ENCODE peak calls at places on chromosomes 5 and 9, in six cellular contexts. N is CD4-positive, alpha-beta T cell; I is cardiac fibroblast; X is epithelial cell of proximal tubule; A is HFFc6; Y is A549. O is an unnamed sample.

GRCh38 chr5:155189981-155190380 is 176.4 kb downstream of the KIF4B start:
- DNase-seq in N (no peak), I (no peak), X (no peak), A (no peak), Y (no peak), O (no peak)

GRCh38 chr5:32687167-32687831 is 23.8 kb upstream of the NPR3 start:
- DNase-seq in N (no peak), I (peak; percentile 74), X (peak; percentile 62), A (no peak), Y (no peak), O (peak; percentile 8)

GRCh38 chr5:24444439-24444838 is 200.3 kb downstream of the CDH10 start:
- DNase-seq in N (no peak), I (no peak), X (no peak), A (no peak), Y (no peak), O (no peak)

GRCh38 chr5:98734646-98735045 is 38.8 kb upstream of the RGMB start:
- DNase-seq in N (no peak), I (no peak), X (no peak), A (no peak), Y (no peak), O (no peak)

GRCh38 chr5:107478068-107478641 is 192.6 kb downstream of the EFNA5 start:
- DNase-seq in N (no peak), I (no peak), X (no peak), A (no peak), Y (no peak), O (no peak)

GRCh38 chr5:142852361-142852760 is 82.2 kb downstream of the ARHGAP26 start:
- DNase-seq in N (no peak), I (no peak), X (no peak), A (no peak), Y (no peak), O (no peak)

GRCh38 chr5:96687812-96688453 is 25.8 kb downstream of the CAST start:
- DNase-seq in N (no peak), I (peak; percentile 78), X (no peak), A (peak; percentile 50), Y (peak; percentile 72), O (peak; percentile 73)

GRCh38 chr5:98794414-98795080 is 21.1 kb downstream of the RGMB start:
- DNase-seq in N (no peak), I (no peak), X (no peak), A (no peak), Y (no peak), O (no peak)

GRCh38 chr9:118223111-118223510 is 518.9 kb downstream of the TLR4 start:
- DNase-seq in N (no peak), I (no peak), X (no peak), A (no peak), Y (no peak), O (no peak)

DNA sequence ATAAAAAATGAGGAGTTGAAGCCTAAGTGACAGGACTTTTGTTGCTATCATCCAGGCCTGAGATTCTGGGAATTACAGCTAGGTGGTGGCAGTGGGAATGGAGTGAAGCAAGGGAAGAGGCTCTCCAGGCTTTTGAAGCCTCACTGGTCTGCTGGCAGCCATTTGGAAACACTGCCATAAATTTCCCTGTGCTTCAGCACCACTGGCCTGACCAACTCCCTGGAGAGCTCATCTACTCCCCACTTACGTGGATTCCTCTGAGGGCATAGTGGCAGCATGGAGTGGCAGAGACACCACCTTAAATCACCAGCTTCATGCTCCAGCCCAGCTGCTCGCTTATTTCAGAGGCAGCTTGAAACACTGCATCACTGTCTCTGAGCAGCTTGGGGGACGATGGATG is 518.2 kb downstream of the TLR4 start:
- DNase-seq in N (no peak), I (no peak), X (peak; percentile 29), A (no peak), Y (peak; percentile 28), O (no peak)
- TF ChIP-seq CTCF in N (no peak), I (no peak), X (peak; percentile 70), A (no peak), Y (no peak), O (no peak)

DNA sequence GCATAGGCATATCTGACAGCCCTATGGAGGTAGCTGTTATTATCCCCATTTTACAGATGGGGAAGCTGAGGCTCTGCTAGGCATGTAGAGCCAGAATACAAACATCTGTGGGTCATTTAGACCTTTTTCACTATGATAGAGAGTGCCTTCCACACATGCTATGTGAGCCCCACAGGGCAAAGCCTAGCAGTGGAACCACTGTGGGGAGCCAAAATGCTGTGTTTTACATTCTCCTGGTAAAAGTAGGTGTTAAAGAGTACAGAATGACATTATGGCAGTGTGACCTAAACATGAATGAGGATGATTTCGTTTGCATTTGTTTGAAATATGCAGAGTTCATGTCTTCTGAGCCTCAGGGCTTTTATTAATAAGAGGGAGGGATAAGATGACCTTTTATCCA is 265.2 kb downstream of the MAST4 start:
- DNase-seq in N (no peak), I (no peak), X (no peak), A (no peak), Y (no peak), O (no peak)
- TF ChIP-seq CTCF in N (no peak), I (no peak), X (no peak), A (no peak), Y (no peak), O (no peak)

GRCh38 chr9:91753711-91754110 is 196.3 kb downstream of the ROR2 start:
- DNase-seq in N (no peak), I (no peak), X (no peak), A (no peak), Y (no peak), O (no peak)

GRCh38 chr9:91746357-91746756 is 203.7 kb downstream of the ROR2 start:
- DNase-seq in N (no peak), I (peak; percentile 35), X (no peak), A (no peak), Y (no peak), O (no peak)

GRCh38 chr9:91746904-91747303 is 203.1 kb downstream of the ROR2 start:
- DNase-seq in N (no peak), I (peak; percentile 74), X (no peak), A (no peak), Y (no peak), O (no peak)

GRCh38 chr9:91751922-91752321 is 198.1 kb downstream of the ROR2 start:
- DNase-seq in N (no peak), I (peak; percentile 67), X (no peak), A (no peak), Y (no peak), O (peak; percentile 33)

GRCh38 chr9:91750343-91750742 is 199.7 kb downstream of the ROR2 start:
- DNase-seq in N (no peak), I (no peak), X (no peak), A (peak; percentile 13), Y (no peak), O (no peak)
- TF ChIP-seq CTCF in N (no peak), I (no peak), X (no peak), A (peak; percentile 25), Y (no peak), O (no peak)

DNA sequence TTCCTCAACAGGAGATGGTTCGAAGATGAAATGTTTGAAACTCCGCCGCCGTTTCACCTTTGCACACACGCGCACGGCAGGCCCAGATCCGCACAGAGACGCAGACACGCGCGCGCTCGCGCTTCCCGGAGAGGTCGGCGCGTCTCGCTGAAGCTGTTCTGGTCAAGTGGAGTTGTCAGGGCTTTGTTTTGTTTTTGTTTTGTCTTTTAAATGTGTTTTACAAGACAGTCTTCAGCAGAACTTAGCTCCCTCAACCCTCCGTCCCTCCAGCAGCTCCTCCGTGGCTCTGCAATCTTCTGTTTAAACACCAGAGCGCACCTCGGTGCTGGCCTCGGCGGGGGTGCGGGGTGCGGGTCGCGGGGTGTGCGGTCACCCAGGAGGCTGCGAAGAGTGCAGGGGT is 5.3 kb upstream of the IRX2 start:
- DNase-seq in N (no peak), I (no peak), X (no peak), A (no peak), Y (no peak), O (no peak)
- TF ChIP-seq CTCF in N (no peak), I (no peak), X (no peak), A (no peak), Y (no peak), O (no peak)

DNA sequence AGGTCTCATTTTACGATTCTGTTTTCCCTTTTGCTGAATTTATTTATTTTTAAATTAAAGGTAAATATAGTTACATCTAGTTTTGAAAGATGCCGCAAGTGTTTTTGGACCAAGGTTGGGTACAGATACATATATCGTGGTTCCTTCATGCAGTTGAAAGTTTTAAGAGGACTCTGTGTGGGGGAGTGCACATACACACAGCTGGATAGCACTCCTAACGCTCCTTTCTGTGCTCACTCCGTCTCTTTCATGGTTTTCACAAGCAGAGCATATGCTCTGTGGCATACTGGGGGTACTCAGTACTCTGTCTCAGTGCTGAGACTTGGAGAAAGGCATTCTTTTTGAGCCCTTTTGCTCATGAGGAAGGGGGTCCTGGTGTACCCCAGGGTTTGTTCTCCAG is 307.5 kb downstream of the DOCK8 start:
- DNase-seq in N (no peak), I (no peak), X (no peak), A (no peak), Y (no peak), O (no peak)
- TF ChIP-seq CTCF in N (no peak), I (no peak), X (no peak), A (no peak), Y (no peak), O (no peak)

DNA sequence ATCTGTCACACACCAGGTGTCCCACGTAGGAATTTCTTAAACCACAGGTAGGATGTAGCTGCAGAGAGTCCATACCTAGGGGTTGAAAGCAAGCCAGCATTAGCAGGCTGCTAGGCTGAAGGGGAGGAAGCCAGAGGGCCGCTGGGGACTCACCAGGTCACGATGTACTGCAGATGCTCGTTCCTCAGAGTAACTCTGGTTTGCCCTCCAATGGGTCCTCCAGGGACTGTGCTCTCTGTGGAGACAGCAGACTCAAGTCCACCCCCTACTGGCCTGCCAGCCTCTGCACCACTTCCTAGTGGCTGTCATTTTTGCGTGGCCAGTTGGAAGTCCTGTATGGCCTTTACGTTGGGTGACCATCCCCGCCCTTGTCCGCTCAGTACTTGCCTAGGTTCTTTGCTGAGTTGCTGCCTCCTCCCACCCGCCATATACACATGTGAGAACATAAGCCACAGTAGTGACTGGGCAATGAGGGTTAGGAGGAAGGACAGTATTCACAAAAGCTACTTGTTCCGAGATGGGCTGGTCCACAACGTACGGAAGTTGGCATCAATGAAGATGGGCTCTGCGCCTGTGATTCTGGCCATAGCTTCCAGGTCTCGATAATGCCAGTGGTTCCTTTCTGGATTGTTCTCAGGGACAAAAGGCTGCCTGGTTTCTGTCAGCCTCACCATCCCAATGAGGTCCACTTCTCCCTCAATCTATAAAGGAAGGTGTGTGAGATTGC is 4.1 kb downstream of the RPL7A start:
- DNase-seq in N (no peak), I (peak; percentile 70), X (no peak), A (peak; percentile 63), Y (peak; percentile 83), O (peak; percentile 49)
- TF ChIP-seq CTCF in N (peak; percentile 16), I (peak; percentile 78), X (peak; percentile 77), A (peak; percentile 79), Y (peak; percentile 56), O (peak; percentile 67)

GRCh38 chr5:43232943-43233833 is 41.2 kb downstream of the NIM1K start:
- DNase-seq in N (no peak), I (no peak), X (no peak), A (no peak), Y (no peak), O (no peak)

GRCh38 chr5:43225649-43226245 is 33.7 kb downstream of the NIM1K start:
- DNase-seq in N (no peak), I (no peak), X (no peak), A (no peak), Y (no peak), O (no peak)

GRCh38 chr5:43231977-43232376 is 40.0 kb downstream of the NIM1K start:
- DNase-seq in N (no peak), I (peak; percentile 4), X (no peak), A (no peak), Y (peak; percentile 57), O (no peak)

GRCh38 chr5:43227655-43228054 is 35.6 kb downstream of the NIM1K start:
- DNase-seq in N (no peak), I (peak; percentile 78), X (peak; percentile 16), A (peak; percentile 43), Y (peak; percentile 71), O (peak; percentile 55)
- TF ChIP-seq CTCF in N (no peak), I (peak; percentile 63), X (peak; percentile 72), A (peak; percentile 83), Y (peak; percentile 70), O (peak; percentile 52)

O was measured in astrocyte of the spinal cord.